ENCODE peak calls at places on chromosomes 13 and 19, in seven cellular contexts. One of them, this sample, is unnamed.

GRCh38 chr13:48009298-48009697 is 8.2 kb upstream of the SUCLA2 start:
- DNase-seq in thyroid gland: no peak
- DNase-seq in SJSA1: peak; percentile 77
- DNase-seq in esophagus squamous epithelium: no peak
- DNase-seq in SW 1271: no peak
- DNase-seq in cardiac fibroblast: peak; percentile 84
- DNase-seq in AG09309: peak; percentile 52
- DNase-seq in this sample: peak; percentile 65

GRCh38 chr13:113776231-113777125 is 17.5 kb downstream of the TMEM255B start:
- DNase-seq in thyroid gland: no peak
- DNase-seq in SJSA1: no peak
- DNase-seq in esophagus squamous epithelium: no peak
- DNase-seq in SW 1271: no peak
- DNase-seq in cardiac fibroblast: no peak
- DNase-seq in AG09309: no peak
- DNase-seq in this sample: no peak

GRCh38 chr19:3243851-3244700 is 19.6 kb downstream of the CELF5 start:
- DNase-seq in thyroid gland: no peak
- DNase-seq in SJSA1: peak; percentile 27
- DNase-seq in esophagus squamous epithelium: no peak
- DNase-seq in SW 1271: no peak
- DNase-seq in cardiac fibroblast: peak; percentile 39
- DNase-seq in AG09309: peak; percentile 1
- DNase-seq in this sample: peak; percentile 2

GRCh38 chr19:50486823-50487515 is 10.3 kb upstream of the GARIN5A start:
- DNase-seq in thyroid gland: no peak
- DNase-seq in SJSA1: no peak
- DNase-seq in esophagus squamous epithelium: no peak
- DNase-seq in SW 1271: peak; percentile 17
- DNase-seq in cardiac fibroblast: peak; percentile 31
- DNase-seq in AG09309: no peak
- DNase-seq in this sample: no peak

GRCh38 chr13:36432106-36432544 is at the start of gene CCNA1:
- DNase-seq in thyroid gland: peak; percentile 23
- DNase-seq in SJSA1: no peak
- DNase-seq in esophagus squamous epithelium: no peak
- DNase-seq in SW 1271: no peak
- DNase-seq in cardiac fibroblast: peak; percentile 22
- DNase-seq in AG09309: no peak
- DNase-seq in this sample: no peak

GRCh38 chr19:49338691-49339363 is 3.6 kb downstream of the CD37 start:
- DNase-seq in thyroid gland: peak; percentile 88
- DNase-seq in SJSA1: no peak
- DNase-seq in esophagus squamous epithelium: no peak
- DNase-seq in SW 1271: peak; percentile 29
- DNase-seq in cardiac fibroblast: peak; percentile 50
- DNase-seq in AG09309: no peak
- DNase-seq in this sample: no peak

GRCh38 chr19:47518139-47518538 is 3.3 kb upstream of the NAPA start:
- DNase-seq in thyroid gland: no peak
- DNase-seq in SJSA1: peak; percentile 25
- DNase-seq in esophagus squamous epithelium: no peak
- DNase-seq in SW 1271: no peak
- DNase-seq in cardiac fibroblast: no peak
- DNase-seq in AG09309: no peak
- DNase-seq in this sample: no peak

GRCh38 chr19:55519461-55520311 is 17.2 kb downstream of the SBK2 start:
- DNase-seq in thyroid gland: no peak
- DNase-seq in SJSA1: no peak
- DNase-seq in esophagus squamous epithelium: no peak
- DNase-seq in SW 1271: no peak
- DNase-seq in cardiac fibroblast: peak; percentile 42
- DNase-seq in AG09309: peak; percentile 81
- DNase-seq in this sample: peak; percentile 19

GRCh38 chr13:27533155-27533643 is 82.8 kb upstream of the MTIF3 start:
- DNase-seq in thyroid gland: peak; percentile 87
- DNase-seq in SJSA1: peak; percentile 44
- DNase-seq in esophagus squamous epithelium: no peak
- DNase-seq in SW 1271: peak; percentile 77
- DNase-seq in cardiac fibroblast: peak; percentile 85
- DNase-seq in AG09309: peak; percentile 23
- DNase-seq in this sample: peak; percentile 35

GRCh38 chr13:61410669-61411297 is 4.9 kb downstream of the PCDH20 start:
- DNase-seq in thyroid gland: no peak
- DNase-seq in SJSA1: no peak
- DNase-seq in esophagus squamous epithelium: no peak
- DNase-seq in SW 1271: peak; percentile 20
- DNase-seq in cardiac fibroblast: peak; percentile 26
- DNase-seq in AG09309: no peak
- DNase-seq in this sample: no peak

GRCh38 chr19:5215431-5215830 is 125.2 kb downstream of the PTPRS start:
- DNase-seq in thyroid gland: no peak
- DNase-seq in SJSA1: no peak
- DNase-seq in esophagus squamous epithelium: no peak
- DNase-seq in SW 1271: no peak
- DNase-seq in cardiac fibroblast: no peak
- DNase-seq in AG09309: no peak
- DNase-seq in this sample: no peak

GRCh38 chr19:35777411-35777841 is 2.1 kb downstream of the ARHGAP33 start:
- DNase-seq in thyroid gland: no peak
- DNase-seq in SJSA1: no peak
- DNase-seq in esophagus squamous epithelium: no peak
- DNase-seq in SW 1271: no peak
- DNase-seq in cardiac fibroblast: no peak
- DNase-seq in AG09309: no peak
- DNase-seq in this sample: no peak

GRCh38 chr13:75405976-75406703 is 75.8 kb downstream of the TBC1D4 start:
- DNase-seq in thyroid gland: no peak
- DNase-seq in SJSA1: no peak
- DNase-seq in esophagus squamous epithelium: no peak
- DNase-seq in SW 1271: no peak
- DNase-seq in cardiac fibroblast: peak; percentile 72
- DNase-seq in AG09309: peak; percentile 38
- DNase-seq in this sample: no peak

GRCh38 chr13:111565400-111565799 is 245.0 kb downstream of the TEX29 start:
- DNase-seq in thyroid gland: no peak
- DNase-seq in SJSA1: no peak
- DNase-seq in esophagus squamous epithelium: no peak
- DNase-seq in SW 1271: no peak
- DNase-seq in cardiac fibroblast: no peak
- DNase-seq in AG09309: no peak
- DNase-seq in this sample: no peak

GRCh38 chr13:31052478-31052877 is 109.2 kb downstream of the HSPH1 start:
- DNase-seq in thyroid gland: no peak
- DNase-seq in SJSA1: no peak
- DNase-seq in esophagus squamous epithelium: no peak
- DNase-seq in SW 1271: no peak
- DNase-seq in cardiac fibroblast: no peak
- DNase-seq in AG09309: no peak
- DNase-seq in this sample: no peak

GRCh38 chr13:97280478-97280877 is 58.3 kb downstream of the MBNL2 start:
- DNase-seq in thyroid gland: no peak
- DNase-seq in SJSA1: no peak
- DNase-seq in esophagus squamous epithelium: no peak
- DNase-seq in SW 1271: no peak
- DNase-seq in cardiac fibroblast: no peak
- DNase-seq in AG09309: no peak
- DNase-seq in this sample: no peak

GRCh38 chr13:61880576-61881283 is 465.1 kb upstream of the PCDH20 start:
- DNase-seq in thyroid gland: peak; percentile 41
- DNase-seq in SJSA1: no peak
- DNase-seq in esophagus squamous epithelium: no peak
- DNase-seq in SW 1271: peak; percentile 32
- DNase-seq in cardiac fibroblast: peak; percentile 16
- DNase-seq in AG09309: no peak
- DNase-seq in this sample: no peak

GRCh38 chr19:8569066-8569761 is 8.0 kb downstream of the MYO1F start:
- DNase-seq in thyroid gland: peak; percentile 11
- DNase-seq in SJSA1: peak; percentile 93
- DNase-seq in esophagus squamous epithelium: no peak
- DNase-seq in SW 1271: peak; percentile 79
- DNase-seq in cardiac fibroblast: peak; percentile 89
- DNase-seq in AG09309: peak; percentile 90
- DNase-seq in this sample: peak; percentile 86

GRCh38 chr13:112958127-112958989 is 10.7 kb upstream of the MCF2L start:
- DNase-seq in thyroid gland: no peak
- DNase-seq in SJSA1: no peak
- DNase-seq in esophagus squamous epithelium: no peak
- DNase-seq in SW 1271: no peak
- DNase-seq in cardiac fibroblast: no peak
- DNase-seq in AG09309: no peak
- DNase-seq in this sample: no peak

GRCh38 chr13:108508263-108508662 is 121.1 kb upstream of the MYO16 start:
- DNase-seq in thyroid gland: no peak
- DNase-seq in SJSA1: peak; percentile 47
- DNase-seq in esophagus squamous epithelium: no peak
- DNase-seq in SW 1271: peak; percentile 0
- DNase-seq in cardiac fibroblast: peak; percentile 48
- DNase-seq in AG09309: no peak
- DNase-seq in this sample: no peak

GRCh38 chr19:18385675-18386542 is at the start of gene GDF15:
- DNase-seq in thyroid gland: peak; percentile 55
- DNase-seq in SJSA1: no peak
- DNase-seq in esophagus squamous epithelium: no peak
- DNase-seq in SW 1271: peak; percentile 50
- DNase-seq in cardiac fibroblast: peak; percentile 92
- DNase-seq in AG09309: peak; percentile 78
- DNase-seq in this sample: peak; percentile 93

GRCh38 chr19:19911150-19911549 is 10.4 kb downstream of the ZNF93 start:
- DNase-seq in thyroid gland: no peak
- DNase-seq in SJSA1: no peak
- DNase-seq in esophagus squamous epithelium: no peak
- DNase-seq in SW 1271: no peak
- DNase-seq in cardiac fibroblast: peak; percentile 6
- DNase-seq in AG09309: no peak
- DNase-seq in this sample: no peak

GRCh38 chr19:5292453-5292842 is 48.2 kb downstream of the PTPRS start:
- DNase-seq in thyroid gland: no peak
- DNase-seq in SJSA1: no peak
- DNase-seq in esophagus squamous epithelium: no peak
- DNase-seq in SW 1271: no peak
- DNase-seq in cardiac fibroblast: peak; percentile 56
- DNase-seq in AG09309: no peak
- DNase-seq in this sample: no peak

GRCh38 chr19:43700368-43701015 is 15.4 kb upstream of the IRGC start:
- DNase-seq in thyroid gland: no peak
- DNase-seq in SJSA1: peak; percentile 49
- DNase-seq in esophagus squamous epithelium: no peak
- DNase-seq in SW 1271: no peak
- DNase-seq in cardiac fibroblast: peak; percentile 79
- DNase-seq in AG09309: peak; percentile 45
- DNase-seq in this sample: peak; percentile 39

GRCh38 chr19:6204212-6204611 is 68.7 kb downstream of the ACSBG2 start:
- DNase-seq in thyroid gland: no peak
- DNase-seq in SJSA1: no peak
- DNase-seq in esophagus squamous epithelium: no peak
- DNase-seq in SW 1271: no peak
- DNase-seq in cardiac fibroblast: peak; percentile 36
- DNase-seq in AG09309: no peak
- DNase-seq in this sample: no peak

GRCh38 chr19:12974301-12975220 is 5.2 kb downstream of the DAND5 start:
- DNase-seq in thyroid gland: no peak
- DNase-seq in SJSA1: no peak
- DNase-seq in esophagus squamous epithelium: no peak
- DNase-seq in SW 1271: no peak
- DNase-seq in cardiac fibroblast: no peak
- DNase-seq in AG09309: no peak
- DNase-seq in this sample: no peak

GRCh38 chr19:2186071-2186846 is 22.5 kb downstream of the DOT1L start:
- DNase-seq in thyroid gland: peak; percentile 91
- DNase-seq in SJSA1: peak; percentile 86
- DNase-seq in esophagus squamous epithelium: no peak
- DNase-seq in SW 1271: no peak
- DNase-seq in cardiac fibroblast: peak; percentile 98
- DNase-seq in AG09309: peak; percentile 98
- DNase-seq in this sample: peak; percentile 97

GRCh38 chr19:10911579-10912363 is 16.7 kb downstream of the YIPF2 start:
- DNase-seq in thyroid gland: no peak
- DNase-seq in SJSA1: no peak
- DNase-seq in esophagus squamous epithelium: no peak
- DNase-seq in SW 1271: no peak
- DNase-seq in cardiac fibroblast: no peak
- DNase-seq in AG09309: no peak
- DNase-seq in this sample: no peak

GRCh38 chr19:18684642-18684993 is 1.1 kb downstream of the CRTC1 start:
- DNase-seq in thyroid gland: no peak
- DNase-seq in SJSA1: no peak
- DNase-seq in esophagus squamous epithelium: no peak
- DNase-seq in SW 1271: no peak
- DNase-seq in cardiac fibroblast: no peak
- DNase-seq in AG09309: no peak
- DNase-seq in this sample: no peak

This sample was measured in AG09319.